ENCODE peak calls at places on chromosomes 3 and 15, in four cellular contexts. U is WERI-Rb-1, F is aorta, C is right cardiac atrium. G is an unnamed sample.

GRCh38 chr15:92908369-92909057 is 8.4 kb downstream of the CHD2 start:
- DNase-seq in U (no peak), F (no peak), C (no peak), G (no peak)

GRCh38 chr3:9812870-9813483 is 2.9 kb downstream of the TTLL3 start:
- DNase-seq in U (no peak), F (no peak), C (no peak), G (no peak)

GRCh38 chr3:38154625-38155255 is 10.6 kb upstream of the OXSR1 start:
- DNase-seq in U (no peak), F (no peak), C (no peak), G (no peak)

GRCh38 chr3:132660745-132661067 is 577 bp downstream of the UBA5 start:
- DNase-seq in U (no peak), F (no peak), C (no peak), G (no peak)

GRCh38 chr15:42239528-42240245 is 31.6 kb upstream of the VPS39 start:
- DNase-seq in U (no peak), F (no peak), C (no peak), G (no peak)

GRCh38 chr3:178847170-178847569 is 224.4 kb downstream of the ZMAT3 start:
- DNase-seq in U (no peak), F (no peak), C (no peak), G (no peak)

GRCh38 chr3:87173776-87174175 is 53.3 kb upstream of the CHMP2B start:
- DNase-seq in U (no peak), F (no peak), C (no peak), G (no peak)

GRCh38 chr3:48232734-48233133 is 8.2 kb upstream of the ZNF589 start:
- DNase-seq in U (peak; percentile 92), F (peak; percentile 75), C (peak; percentile 85), G (peak; percentile 91)

GRCh38 chr3:114551770-114552526 is 258.1 kb downstream of the TIGIT start:
- DNase-seq in U (no peak), F (no peak), C (no peak), G (no peak)

GRCh38 chr3:149833241-149833640 is 20.2 kb downstream of the RNF13 start:
- DNase-seq in U (no peak), F (no peak), C (no peak), G (no peak)

GRCh38 chr3:149828390-149828789 is 15.4 kb downstream of the RNF13 start:
- DNase-seq in U (no peak), F (no peak), C (no peak), G (no peak)

GRCh38 chr3:149832086-149832485 is 19.1 kb downstream of the RNF13 start:
- DNase-seq in U (no peak), F (no peak), C (no peak), G (no peak)

GRCh38 chr3:149830902-149831301 is 17.9 kb downstream of the RNF13 start:
- DNase-seq in U (no peak), F (no peak), C (no peak), G (no peak)

GRCh38 chr3:149831321-149831720 is 18.3 kb downstream of the RNF13 start:
- DNase-seq in U (no peak), F (no peak), C (no peak), G (no peak)
- H3K9me3 ChIP-seq in U (peaks cover 8% of the 10 kb centered on the region), F (no peaks in the 10 kb centered on the region), C (peaks cover 2% of the 10 kb centered on the region), G (peaks cover 26% of the 10 kb centered on the region)

GRCh38 chr15:74243431-74243830 is 7.3 kb downstream of the CCDC33 start:
- DNase-seq in U (peak; percentile 86), F (no peak), C (no peak), G (no peak)

GRCh38 chr15:74245342-74245931 is 9.3 kb downstream of the CCDC33 start:
- DNase-seq in U (peak; percentile 90), F (no peak), C (peak; percentile 76), G (peak; percentile 86)

GRCh38 chr15:74240897-74241614 is 4.9 kb downstream of the CCDC33 start:
- DNase-seq in U (no peak), F (no peak), C (peak; percentile 53), G (no peak)

GRCh38 chr15:74242296-74242929 is 6.3 kb downstream of the CCDC33 start:
- DNase-seq in U (peak; percentile 87), F (peak; percentile 61), C (no peak), G (peak; percentile 78)

GRCh38 chr15:74244818-74245341 is 8.8 kb downstream of the CCDC33 start:
- DNase-seq in U (no peak), F (no peak), C (no peak), G (no peak)
- H3K27ac ChIP-seq in U (peak overlapping the region; percentile 85), F (no peak overlapping the region), C (no peak overlapping the region), G (no peak overlapping the region)

DNA sequence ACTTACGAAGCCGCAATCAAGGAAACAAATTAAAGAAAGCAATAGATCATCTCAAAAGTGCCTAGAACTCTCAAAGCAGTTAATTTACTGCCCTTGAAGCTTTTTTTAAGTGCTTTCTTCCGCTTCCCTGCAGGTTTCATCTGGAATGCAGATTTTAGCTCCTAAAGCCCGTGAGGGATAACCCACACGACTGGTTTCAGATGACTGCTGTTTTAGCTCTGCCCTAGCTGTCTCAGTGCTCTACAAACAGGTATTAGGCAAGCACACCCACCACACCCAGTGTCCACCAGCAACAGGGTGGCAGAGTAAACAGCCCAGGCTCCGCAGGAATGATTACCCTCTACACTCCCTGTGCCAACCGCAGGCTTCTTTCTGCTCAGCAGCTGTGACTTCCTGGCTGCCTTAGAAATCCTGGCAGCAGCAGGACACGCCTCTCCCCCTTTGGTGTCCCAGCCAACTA is 126.0 kb downstream of the FMN1 start:
- DNase-seq in U (no peak), F (no peak), C (peak; percentile 53), G (peak; percentile 74)
- H3K4me3 ChIP-seq in U (no peak overlapping the region), F (no peak overlapping the region), C (no peak overlapping the region), G (peak overlapping the region; percentile 51)

GRCh38 chr15:25620466-25620865 is 181.6 kb upstream of the UBE3A start:
- DNase-seq in U (no peak), F (no peak), C (no peak), G (no peak)
- H3K9me3 ChIP-seq in U (no peaks in the 10 kb centered on the region), F (no peaks in the 10 kb centered on the region), C (no peaks in the 10 kb centered on the region), G (no peaks in the 10 kb centered on the region)